ENCODE peak calls at places on chromosome 22, in eight cellular contexts. One of them, this sample, is unnamed.

GRCh38 chr22:46833228-46833627 is 70.8 kb downstream of the TBC1D22A start:
- DNase-seq in astrocyte of the spinal cord: peak
- DNase-seq in HepG2: peak
- DNase-seq in cardiac fibroblast: peak
- DNase-seq in uterus: no peak
- DNase-seq in mucosa of descending colon: no peak
- DNase-seq in sigmoid colon: no peak
- DNase-seq in CD8-positive, alpha-beta T cell: no peak
- DNase-seq in this sample: no peak

GRCh38 chr22:43270314-43270908 is 72.8 kb downstream of the SCUBE1 start:
- DNase-seq in CD8-positive, alpha-beta T cell: no peak
- DNase-seq in uterus: no peak
- DNase-seq in sigmoid colon: no peak
- DNase-seq in HepG2: peak
- DNase-seq in astrocyte of the spinal cord: no peak
- DNase-seq in mucosa of descending colon: no peak
- DNase-seq in cardiac fibroblast: no peak
- DNase-seq in this sample: no peak

GRCh38 chr22:22342697-22343602 is 98.4 kb downstream of the VPREB1 start:
- DNase-seq in mucosa of descending colon: peak
- DNase-seq in astrocyte of the spinal cord: peak
- DNase-seq in cardiac fibroblast: peak
- DNase-seq in CD8-positive, alpha-beta T cell: peak
- DNase-seq in uterus: no peak
- DNase-seq in sigmoid colon: no peak
- DNase-seq in HepG2: peak
- DNase-seq in this sample: peak

GRCh38 chr22:44182591-44183588 is 2.2 kb downstream of the PARVG start:
- DNase-seq in astrocyte of the spinal cord: no peak
- DNase-seq in uterus: no peak
- DNase-seq in sigmoid colon: peak
- DNase-seq in cardiac fibroblast: no peak
- DNase-seq in CD8-positive, alpha-beta T cell: peak
- DNase-seq in mucosa of descending colon: peak
- DNase-seq in HepG2: no peak
- DNase-seq in this sample: no peak

GRCh38 chr22:26597026-26597425 is 7.1 kb upstream of the TPST2 start:
- DNase-seq in CD8-positive, alpha-beta T cell: no peak
- DNase-seq in mucosa of descending colon: no peak
- DNase-seq in uterus: no peak
- DNase-seq in cardiac fibroblast: no peak
- DNase-seq in sigmoid colon: no peak
- DNase-seq in astrocyte of the spinal cord: no peak
- DNase-seq in HepG2: no peak
- DNase-seq in this sample: no peak

GRCh38 chr22:24247011-24247507 is 2.2 kb upstream of the GGT5 start:
- DNase-seq in cardiac fibroblast: peak
- DNase-seq in astrocyte of the spinal cord: peak
- DNase-seq in sigmoid colon: no peak
- DNase-seq in mucosa of descending colon: no peak
- DNase-seq in HepG2: no peak
- DNase-seq in uterus: no peak
- DNase-seq in CD8-positive, alpha-beta T cell: no peak
- DNase-seq in this sample: no peak

GRCh38 chr22:44807915-44808690 is 55.7 kb downstream of the ARHGAP8 start:
- DNase-seq in uterus: no peak
- DNase-seq in mucosa of descending colon: no peak
- DNase-seq in CD8-positive, alpha-beta T cell: no peak
- DNase-seq in HepG2: peak
- DNase-seq in cardiac fibroblast: no peak
- DNase-seq in sigmoid colon: no peak
- DNase-seq in astrocyte of the spinal cord: no peak
- DNase-seq in this sample: no peak

GRCh38 chr22:20424937-20425587 is 12.6 kb downstream of the SCARF2 start:
- DNase-seq in mucosa of descending colon: peak
- DNase-seq in HepG2: no peak
- DNase-seq in uterus: peak
- DNase-seq in astrocyte of the spinal cord: peak
- DNase-seq in sigmoid colon: no peak
- DNase-seq in cardiac fibroblast: no peak
- DNase-seq in CD8-positive, alpha-beta T cell: no peak
- DNase-seq in this sample: no peak

GRCh38 chr22:31104869-31105268 is 2.5 kb downstream of the SELENOM start:
- DNase-seq in CD8-positive, alpha-beta T cell: no peak
- DNase-seq in uterus: peak
- DNase-seq in sigmoid colon: peak
- DNase-seq in mucosa of descending colon: peak
- DNase-seq in cardiac fibroblast: peak
- DNase-seq in HepG2: no peak
- DNase-seq in astrocyte of the spinal cord: no peak
- DNase-seq in this sample: no peak
- TF ChIP-seq CTCF in CD8-positive, alpha-beta T cell: no peak
- TF ChIP-seq CTCF in uterus: peak
- TF ChIP-seq CTCF in sigmoid colon: no peak
- TF ChIP-seq CTCF in mucosa of descending colon: no peak
- TF ChIP-seq CTCF in cardiac fibroblast: no peak
- TF ChIP-seq CTCF in HepG2: no peak
- TF ChIP-seq CTCF in astrocyte of the spinal cord: peak
- TF ChIP-seq CTCF in this sample: peak

GRCh38 chr22:38310518-38311330 is 6.5 kb downstream of the CSNK1E start:
- DNase-seq in sigmoid colon: peak
- DNase-seq in cardiac fibroblast: peak
- DNase-seq in CD8-positive, alpha-beta T cell: no peak
- DNase-seq in astrocyte of the spinal cord: no peak
- DNase-seq in uterus: no peak
- DNase-seq in HepG2: no peak
- DNase-seq in mucosa of descending colon: no peak
- DNase-seq in this sample: no peak
- H3K4me3 ChIP-seq in sigmoid colon: no peak
- H3K4me3 ChIP-seq in cardiac fibroblast: peak
- H3K4me3 ChIP-seq in CD8-positive, alpha-beta T cell: no peak
- H3K4me3 ChIP-seq in astrocyte of the spinal cord: no peak
- H3K4me3 ChIP-seq in uterus: no peak
- H3K4me3 ChIP-seq in HepG2: peak
- H3K4me3 ChIP-seq in mucosa of descending colon: no peak
- H3K4me3 ChIP-seq in this sample: no peak

GRCh38 chr22:48154943-48155240 is 1392.4 kb downstream of the TBC1D22A start:
- DNase-seq in HepG2: no peak
- DNase-seq in uterus: no peak
- DNase-seq in cardiac fibroblast: no peak
- DNase-seq in mucosa of descending colon: no peak
- DNase-seq in astrocyte of the spinal cord: no peak
- DNase-seq in CD8-positive, alpha-beta T cell: no peak
- DNase-seq in sigmoid colon: no peak
- DNase-seq in this sample: no peak
- TF ChIP-seq CTCF in HepG2: no peak
- TF ChIP-seq CTCF in uterus: no peak
- TF ChIP-seq CTCF in cardiac fibroblast: no peak
- TF ChIP-seq CTCF in mucosa of descending colon: no peak
- TF ChIP-seq CTCF in astrocyte of the spinal cord: no peak
- TF ChIP-seq CTCF in CD8-positive, alpha-beta T cell: no peak
- TF ChIP-seq CTCF in sigmoid colon: no peak
- TF ChIP-seq CTCF in this sample: no peak

GRCh38 chr22:50252081-50253045 is 1.3 kb upstream of the HDAC10 start:
- DNase-seq in sigmoid colon: peak
- DNase-seq in astrocyte of the spinal cord: peak
- DNase-seq in mucosa of descending colon: peak
- DNase-seq in cardiac fibroblast: peak
- DNase-seq in uterus: peak
- DNase-seq in CD8-positive, alpha-beta T cell: peak
- DNase-seq in HepG2: peak
- DNase-seq in this sample: no peak
- H3K4me3 ChIP-seq in sigmoid colon: no peak
- H3K4me3 ChIP-seq in astrocyte of the spinal cord: no peak
- H3K4me3 ChIP-seq in mucosa of descending colon: no peak
- H3K4me3 ChIP-seq in cardiac fibroblast: no peak
- H3K4me3 ChIP-seq in uterus: no peak
- H3K4me3 ChIP-seq in CD8-positive, alpha-beta T cell: peak
- H3K4me3 ChIP-seq in HepG2: peak
- H3K4me3 ChIP-seq in this sample: no peak

DNA sequence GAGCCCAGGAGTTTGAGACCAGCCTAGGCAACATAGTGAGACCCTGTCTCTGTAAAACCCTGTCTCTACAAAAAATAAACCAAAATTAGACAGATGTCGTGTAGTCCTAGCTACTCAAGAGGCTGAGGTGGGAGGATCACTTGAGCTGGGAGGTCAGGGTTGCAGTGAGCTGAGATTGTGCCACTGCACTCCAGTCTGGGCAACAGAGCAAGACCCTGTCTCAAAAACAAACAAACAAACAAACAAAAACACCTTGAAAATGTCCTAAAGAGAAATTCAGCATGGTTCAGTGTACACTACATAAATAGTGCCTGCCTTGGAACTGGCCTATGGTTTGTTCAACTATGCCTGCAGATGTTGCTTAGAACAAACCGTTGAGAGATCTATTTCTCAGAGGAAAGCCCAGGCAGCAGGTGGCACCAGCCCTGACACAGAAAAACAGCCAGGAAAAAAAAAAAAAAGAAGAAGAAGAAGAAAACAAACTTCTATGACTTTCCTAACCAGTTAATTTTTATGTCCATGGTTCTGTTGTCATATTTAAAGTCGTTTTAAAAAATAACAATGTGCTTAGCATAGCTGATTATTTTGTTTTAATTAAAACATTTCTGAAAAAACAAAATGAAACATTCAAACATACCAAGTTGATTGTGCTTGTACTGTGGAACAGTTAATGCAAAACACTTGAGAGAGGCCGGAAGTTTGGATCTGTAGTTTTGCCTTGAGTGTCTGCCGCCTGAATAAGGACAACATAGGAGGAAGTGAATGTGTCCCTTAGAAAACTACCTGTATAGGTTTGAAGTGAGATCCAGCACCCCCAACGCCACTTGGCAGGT is 5.4 kb downstream of the KREMEN1 start:
- DNase-seq in sigmoid colon: no peak
- DNase-seq in mucosa of descending colon: no peak
- DNase-seq in uterus: no peak
- DNase-seq in CD8-positive, alpha-beta T cell: no peak
- DNase-seq in HepG2: no peak
- DNase-seq in astrocyte of the spinal cord: no peak
- DNase-seq in cardiac fibroblast: no peak
- DNase-seq in this sample: no peak
- TF ChIP-seq CTCF in sigmoid colon: no peak
- TF ChIP-seq CTCF in mucosa of descending colon: no peak
- TF ChIP-seq CTCF in uterus: no peak
- TF ChIP-seq CTCF in CD8-positive, alpha-beta T cell: no peak
- TF ChIP-seq CTCF in HepG2: no peak
- TF ChIP-seq CTCF in astrocyte of the spinal cord: no peak
- TF ChIP-seq CTCF in cardiac fibroblast: no peak
- TF ChIP-seq CTCF in this sample: peak